ENCODE peak calls at places on chromosomes 1 and 21, in eight cellular contexts. T is BJ; X is brain microvascular endothelial cell; D is heart left ventricle; O is colonic mucosa; V is CD8-positive, alpha-beta T cell; Q is ovary; C is adrenal gland. R is an unnamed sample.

GRCh38 chr1:230165526-230165925 is 98.5 kb downstream of the GALNT2 start:
- DNase-seq in T (no peak), X (no peak), D (no peak), O (no peak), V (peak; percentile 45), Q (peak; percentile 9), C (no peak), R (no peak)

GRCh38 chr1:114314576-114314975 is 160.9 kb upstream of the SYT6 start:
- DNase-seq in T (no peak), X (no peak), D (no peak), O (no peak), V (no peak), Q (no peak), C (no peak), R (no peak)

GRCh38 chr1:157404063-157404501 is 148.2 kb downstream of the FCRL5 start:
- DNase-seq in T (no peak), X (no peak), D (no peak), O (no peak), V (no peak), Q (no peak), C (no peak), R (no peak)

GRCh38 chr1:147341246-147341645 is 98.8 kb downstream of the CHD1L start:
- DNase-seq in T (no peak), X (no peak), D (no peak), O (no peak), V (no peak), Q (no peak), C (no peak), R (no peak)

GRCh38 chr21:39612233-39613028 is at the start of gene B3GALT5:
- DNase-seq in T (no peak), X (no peak), D (no peak), O (peak; percentile 58), V (no peak), Q (no peak), C (no peak), R (no peak)

GRCh38 chr1:46601257-46602007 is 2.6 kb downstream of the MKNK1 start:
- DNase-seq in T (no peak), X (no peak), D (no peak), O (no peak), V (no peak), Q (no peak), C (no peak), R (no peak)

GRCh38 chr1:26923711-26924110 is 2.2 kb downstream of the NUDC start:
- DNase-seq in T (no peak), X (peak; percentile 70), D (no peak), O (no peak), V (no peak), Q (no peak), C (no peak), R (no peak)

GRCh38 chr1:93979718-93980319 is 70.6 kb upstream of the GCLM start:
- DNase-seq in T (peak; percentile 74), X (no peak), D (no peak), O (peak; percentile 58), V (no peak), Q (peak; percentile 75), C (peak; percentile 28), R (peak; percentile 97)

GRCh38 chr1:53629101-53629691 is 109.8 kb downstream of the GLIS1 start:
- DNase-seq in T (no peak), X (no peak), D (no peak), O (no peak), V (peak; percentile 37), Q (no peak), C (no peak), R (no peak)

GRCh38 chr1:88920845-88921244 is 29.5 kb upstream of the GTF2B start:
- DNase-seq in T (no peak), X (no peak), D (no peak), O (no peak), V (no peak), Q (no peak), C (no peak), R (no peak)

GRCh38 chr1:244347942-244348341 is 103.8 kb downstream of the ADSS2 start:
- DNase-seq in T (peak; percentile 52), X (no peak), D (no peak), O (peak; percentile 79), V (no peak), Q (no peak), C (no peak), R (no peak)

GRCh38 chr1:221397141-221397540 is 344.7 kb downstream of the DUSP10 start:
- DNase-seq in T (no peak), X (no peak), D (no peak), O (no peak), V (no peak), Q (no peak), C (no peak), R (no peak)

GRCh38 chr1:212977781-212978645 is 27.7 kb downstream of the VASH2 start:
- DNase-seq in T (no peak), X (no peak), D (no peak), O (no peak), V (peak; percentile 19), Q (no peak), C (no peak), R (no peak)

GRCh38 chr1:236673284-236673919 is 12.9 kb upstream of the ACTN2 start:
- DNase-seq in T (no peak), X (peak; percentile 4), D (no peak), O (no peak), V (no peak), Q (no peak), C (no peak), R (no peak)

GRCh38 chr1:180580237-180580636 is 21.5 kb downstream of the OVAAL start:
- DNase-seq in T (no peak), X (peak; percentile 6), D (no peak), O (no peak), V (no peak), Q (no peak), C (peak; percentile 85), R (no peak)

DNA sequence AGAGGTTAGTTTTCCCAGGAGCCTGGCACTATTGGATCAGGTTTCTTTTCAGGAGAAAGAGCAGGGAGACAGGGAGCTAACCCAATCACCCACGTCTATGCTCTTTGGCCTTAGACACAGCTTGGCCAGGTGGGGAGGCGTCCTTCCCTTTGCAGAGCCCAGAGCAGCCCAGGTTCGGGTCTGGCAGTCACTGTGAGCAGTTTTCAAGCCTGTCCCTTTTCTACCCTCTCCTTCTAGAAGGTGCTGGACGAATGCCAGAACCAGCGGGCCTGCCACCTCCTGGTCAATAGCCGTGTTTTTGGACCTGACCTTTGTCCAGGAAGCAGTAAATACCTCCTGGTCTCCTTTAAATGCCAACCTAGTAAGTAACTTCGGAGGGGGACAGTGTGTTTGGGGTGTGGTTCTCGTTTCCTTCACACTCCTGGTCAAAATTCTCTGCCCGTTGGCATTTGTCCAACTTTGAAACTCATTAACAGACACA is 44.9 kb downstream of the EVA1C start:
- DNase-seq in T (no peak), X (no peak), D (peak; percentile 71), O (peak; percentile 81), V (no peak), Q (peak; percentile 62), C (peak; percentile 49), R (no peak)
- TF ChIP-seq CTCF in T (peak; percentile 24), X (peak; percentile 22), D (no peak), O (no peak), V (no peak), Q (no peak), C (no peak), R (peak; percentile 17)

GRCh38 chr1:54851406-54851805 is 35.6 kb downstream of the DHCR24 start:
- DNase-seq in T (no peak), X (no peak), D (no peak), O (no peak), V (no peak), Q (no peak), C (no peak), R (no peak)
- H3K4me3 ChIP-seq in T (no peak overlapping the region), X (no peak overlapping the region), D (no peak overlapping the region), O (no peak overlapping the region), V (no peak overlapping the region), Q (no peak overlapping the region), C (no peak overlapping the region), R (no peak overlapping the region)

DNA sequence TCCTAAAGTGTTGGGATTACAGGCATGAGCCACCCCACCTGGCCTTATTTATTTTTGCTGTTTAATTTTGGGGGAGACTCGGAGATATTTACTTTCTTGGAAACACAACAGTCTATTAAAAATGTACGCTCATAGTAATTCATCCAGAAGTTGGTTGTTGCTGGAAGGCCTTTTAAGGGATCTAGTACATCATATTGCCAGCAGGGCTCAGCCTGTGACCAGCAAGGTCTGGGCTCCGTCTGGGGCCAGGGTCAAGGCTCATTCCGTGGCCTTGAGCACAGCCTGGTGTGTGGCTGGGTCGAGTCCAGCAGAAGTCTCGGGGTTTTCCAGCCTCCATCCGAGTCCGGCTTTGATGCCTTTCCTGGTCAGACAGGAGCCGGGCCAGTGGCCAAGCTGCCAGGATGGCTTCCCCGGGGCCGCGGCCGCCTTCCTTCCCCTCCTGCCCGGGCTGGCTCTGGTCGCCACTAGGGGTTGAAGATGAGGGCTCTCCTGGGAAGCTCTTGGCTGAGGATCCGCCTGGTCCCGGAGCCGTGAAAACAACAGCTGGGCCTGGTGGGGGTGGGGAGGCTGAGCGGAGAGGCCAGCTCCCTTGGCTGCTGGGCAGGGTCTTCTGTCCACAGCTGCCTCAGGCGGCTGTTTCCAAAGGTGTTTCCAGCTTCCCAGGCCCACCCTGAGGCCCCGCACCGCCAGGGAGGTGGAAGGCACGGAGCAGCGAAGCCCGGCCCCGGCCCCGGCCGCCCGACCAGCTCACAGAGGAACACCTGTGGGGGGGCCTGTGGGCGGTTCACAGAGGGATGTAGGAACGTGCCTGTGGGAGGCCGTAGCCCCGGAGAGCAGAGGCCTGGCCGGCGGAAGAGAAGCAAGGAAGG is 5.1 kb upstream of the VWA1 start:
- DNase-seq in T (no peak), X (no peak), D (peak; percentile 91), O (peak; percentile 60), V (no peak), Q (peak; percentile 92), C (peak; percentile 86), R (no peak)
- TF ChIP-seq CTCF in T (peak; percentile 35), X (peak; percentile 50), D (no peak), O (no peak), V (no peak), Q (peak; percentile 61), C (peak; percentile 17), R (peak; percentile 21)

GRCh38 chr1:179231923-179232322 is 2.4 kb upstream of the ABL2 start:
- DNase-seq in T (peak; percentile 6), X (peak; percentile 62), D (no peak), O (no peak), V (no peak), Q (no peak), C (no peak), R (no peak)

GRCh38 chr1:179230721-179231120 is 1.2 kb upstream of the ABL2 start:
- DNase-seq in T (no peak), X (no peak), D (no peak), O (peak; percentile 35), V (no peak), Q (no peak), C (no peak), R (no peak)

GRCh38 chr1:179228783-179229213 is 679 bp downstream of the ABL2 start:
- DNase-seq in T (no peak), X (no peak), D (no peak), O (peak; percentile 80), V (no peak), Q (peak; percentile 41), C (peak; percentile 64), R (no peak)

GRCh38 chr1:179229214-179230140 is at the start of gene ABL2:
- DNase-seq in T (no peak), X (no peak), D (peak; percentile 73), O (peak; percentile 53), V (peak; percentile 64), Q (peak; percentile 32), C (peak; percentile 27), R (no peak)

DNA sequence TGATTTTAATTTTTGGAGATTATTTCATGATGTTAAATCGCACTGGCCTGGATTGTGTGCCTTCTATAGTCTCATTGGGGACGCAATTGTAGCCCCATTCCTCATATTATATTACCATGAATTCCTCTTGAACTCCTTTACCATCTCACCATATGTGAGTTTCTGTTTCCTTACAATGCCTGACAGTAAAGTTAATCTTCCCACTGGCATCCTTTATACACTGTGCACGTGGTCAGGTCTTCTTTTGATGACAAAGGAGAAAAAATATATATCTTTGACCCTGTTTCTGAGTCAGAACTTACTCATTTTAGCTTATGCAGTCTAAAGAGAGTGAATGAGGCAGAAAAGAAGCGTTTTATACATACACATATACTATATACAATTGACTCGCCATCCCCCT is 774 bp upstream of the ABL2 start:
- DNase-seq in T (no peak), X (peak; percentile 63), D (no peak), O (no peak), V (no peak), Q (no peak), C (no peak), R (no peak)
- H3K4me3 ChIP-seq in T (peak overlapping the region; percentile 91), X (peak overlapping the region; percentile 78), D (peak overlapping the region; percentile 98), O (peak overlapping the region; percentile 96), V (peak overlapping the region; percentile 60), Q (peak overlapping the region; percentile 82), C (no peak overlapping the region), R (peak overlapping the region; percentile 92)

R was measured in AG09309.